ENCODE peak calls at places on chromosome 5, in four cellular contexts. Y, B, Q and C are unnamed samples.
A peak's percentile ranks its signal among the peaks of the same experiment; 100 is the strongest.

GRCh38 chr5:181188700-181189362 is 16.2 kb downstream of the TRIM7 start:
- DNase-seq in Y (peak; percentile 86), B (peak; percentile 57), Q (peak; percentile 77), C (no peak)

GRCh38 chr5:98709681-98710080 is 63.8 kb upstream of the RGMB start:
- DNase-seq in Y (no peak), B (no peak), Q (no peak), C (no peak)

GRCh38 chr5:67065237-67065636 is 131.4 kb downstream of the CD180 start:
- DNase-seq in Y (no peak), B (no peak), Q (no peak), C (no peak)

GRCh38 chr5:79255786-79256557 is 20.0 kb downstream of the JMY start:
- DNase-seq in Y (peak; percentile 48), B (peak; percentile 45), Q (peak; percentile 49), C (no peak)

GRCh38 chr5:86806206-86806605 is 188.5 kb downstream of the COX7C start:
- DNase-seq in Y (no peak), B (peak; percentile 32), Q (no peak), C (no peak)

GRCh38 chr5:75885321-75885720 is 168.1 kb upstream of the POC5 start:
- DNase-seq in Y (no peak), B (no peak), Q (no peak), C (no peak)

GRCh38 chr5:68139601-68140441 is 75.7 kb upstream of the PIK3R1 start:
- DNase-seq in Y (no peak), B (no peak), Q (no peak), C (no peak)

GRCh38 chr5:34043099-34043876 is at the start of gene C1QTNF3:
- DNase-seq in Y (peak; percentile 14), B (no peak), Q (no peak), C (no peak)

GRCh38 chr5:134370306-134370870 is 981 bp upstream of the UBE2B start:
- DNase-seq in Y (no peak), B (no peak), Q (no peak), C (no peak)

GRCh38 chr5:167801999-167802398 is 489.4 kb upstream of the WWC1 start:
- DNase-seq in Y (no peak), B (no peak), Q (no peak), C (no peak)
- H3K27ac ChIP-seq in Y (no peak overlapping the region), B (no peak overlapping the region), Q (no peak overlapping the region), C (no peak overlapping the region)

GRCh38 chr5:11609570-11610322 is 294.5 kb downstream of the CTNND2 start:
- DNase-seq in Y (no peak), B (no peak), Q (no peak), C (no peak)
- TF ChIP-seq CTCF in Y (no peak), B (no peak), Q (no peak), C (no peak)

DNA sequence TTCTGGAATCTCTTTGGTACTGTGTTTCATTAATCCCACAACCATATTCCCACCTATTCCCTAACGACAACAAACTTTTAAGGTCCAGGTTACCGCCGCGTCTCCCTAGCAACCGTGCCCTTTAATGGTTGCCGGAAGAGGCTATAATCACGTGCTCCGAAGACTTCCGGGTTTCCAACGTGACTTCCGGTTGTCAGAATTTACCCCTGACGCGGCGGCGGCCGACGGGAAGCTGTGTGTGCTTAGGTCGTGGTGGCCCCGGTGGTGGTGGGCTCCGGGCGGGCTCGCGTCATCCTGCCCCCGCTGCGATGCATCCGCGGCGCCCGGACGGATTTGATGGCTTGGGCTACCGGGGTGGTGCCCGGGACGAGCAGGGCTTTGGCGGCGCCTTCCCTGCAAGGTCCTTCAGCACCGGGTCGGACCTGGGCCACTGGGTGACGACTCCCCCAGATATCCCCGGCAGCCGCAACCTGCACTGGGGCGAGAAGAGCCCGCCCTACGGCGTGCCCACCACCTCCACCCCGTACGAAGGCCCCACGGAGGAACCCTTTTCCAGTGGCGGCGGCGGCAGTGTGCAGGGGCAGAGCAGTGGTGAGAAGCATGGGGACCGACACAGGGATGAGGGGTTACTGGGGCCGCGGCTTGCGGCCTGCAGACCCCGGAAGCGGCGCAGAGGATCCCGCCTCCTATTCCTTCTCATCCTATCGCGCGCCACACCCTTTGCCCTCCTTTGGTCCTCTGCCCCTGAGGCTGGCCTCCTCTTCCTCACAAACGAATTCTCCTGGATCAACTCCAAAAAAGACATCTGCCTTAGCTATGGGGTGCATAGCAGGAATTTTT is at the start of gene SLC25A46:
- DNase-seq in Y (peak; percentile 90), B (peak; percentile 86), Q (peak; percentile 88), C (peak; percentile 57)
- TF ChIP-seq POLR2A in Y (peak; percentile 63), B (peak; percentile 86), Q (peak; percentile 54), C (no peak)

DNA sequence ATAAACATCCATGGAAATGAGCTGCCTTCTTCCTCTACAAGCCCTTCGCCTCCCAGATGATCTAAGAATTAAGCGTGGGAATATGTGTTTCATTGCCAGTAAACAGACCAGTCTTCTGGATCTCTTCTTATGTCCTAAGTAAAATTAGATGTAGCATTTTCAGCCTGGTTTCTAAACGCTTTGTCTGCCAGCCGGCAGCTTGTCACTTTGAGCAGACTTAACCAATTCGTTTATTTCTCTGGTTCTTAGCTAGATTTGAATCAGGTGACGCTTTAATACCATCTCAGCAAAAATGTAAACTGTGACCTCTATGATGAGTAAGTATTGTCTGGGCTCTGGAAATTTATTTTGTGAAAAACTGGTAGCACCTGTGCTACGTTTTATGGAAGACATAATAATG is 380.7 kb upstream of the NUDT12 start:
- DNase-seq in Y (no peak), B (no peak), Q (no peak), C (no peak)
- H3K27ac ChIP-seq in Y (no peak overlapping the region), B (no peak overlapping the region), Q (no peak overlapping the region), C (no peak overlapping the region)

DNA sequence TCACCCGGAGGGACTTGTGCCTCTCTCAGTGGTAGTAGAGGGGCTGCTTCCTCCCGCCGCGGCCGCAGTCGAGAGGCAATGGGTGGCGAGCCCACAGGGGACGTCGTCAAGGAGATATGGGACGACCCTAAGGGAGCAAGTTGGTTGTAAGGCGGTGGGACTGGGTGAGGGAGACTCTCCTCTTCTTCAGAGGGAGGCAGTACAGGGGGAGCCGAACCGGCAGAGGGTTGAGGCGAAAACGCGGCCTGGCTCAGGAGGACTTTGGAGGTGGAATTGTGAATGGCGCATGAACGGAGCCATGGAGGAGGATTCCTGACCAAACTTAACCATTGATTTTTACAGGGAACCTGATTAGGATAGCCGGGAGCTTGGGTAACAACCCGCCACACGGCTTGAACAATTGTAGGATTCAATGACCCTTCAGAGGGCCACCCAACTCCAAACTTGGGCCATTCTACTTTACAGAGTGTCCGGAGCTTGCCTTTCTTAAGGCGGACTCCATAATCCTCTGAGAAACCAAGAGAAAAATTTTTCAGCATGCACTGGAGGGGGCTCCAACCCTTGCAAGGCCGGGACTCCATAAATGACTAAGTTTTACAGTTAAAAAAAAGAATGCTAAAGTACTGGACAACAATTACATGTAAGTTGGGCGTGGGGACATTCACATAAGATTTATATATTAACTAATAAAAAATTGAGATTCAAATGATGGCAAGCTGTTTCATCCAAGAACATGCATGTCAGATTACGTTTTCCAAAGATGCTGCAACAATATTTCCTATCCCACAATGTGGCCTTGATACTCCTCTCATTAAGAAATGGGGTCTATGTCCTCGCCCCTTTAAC is 19.4 kb upstream of the RHOBTB3 start:
- DNase-seq in Y (no peak), B (no peak), Q (no peak), C (no peak)
- TF ChIP-seq CTCF in Y (no peak), B (no peak), Q (no peak), C (no peak)

GRCh38 chr5:80777347-80778287 is 122.8 kb upstream of the DHFR start:
- DNase-seq in Y (no peak), B (no peak), Q (no peak), C (no peak)
- TF ChIP-seq POLR2A in Y (no peak), B (no peak), Q (no peak), C (no peak)

DNA sequence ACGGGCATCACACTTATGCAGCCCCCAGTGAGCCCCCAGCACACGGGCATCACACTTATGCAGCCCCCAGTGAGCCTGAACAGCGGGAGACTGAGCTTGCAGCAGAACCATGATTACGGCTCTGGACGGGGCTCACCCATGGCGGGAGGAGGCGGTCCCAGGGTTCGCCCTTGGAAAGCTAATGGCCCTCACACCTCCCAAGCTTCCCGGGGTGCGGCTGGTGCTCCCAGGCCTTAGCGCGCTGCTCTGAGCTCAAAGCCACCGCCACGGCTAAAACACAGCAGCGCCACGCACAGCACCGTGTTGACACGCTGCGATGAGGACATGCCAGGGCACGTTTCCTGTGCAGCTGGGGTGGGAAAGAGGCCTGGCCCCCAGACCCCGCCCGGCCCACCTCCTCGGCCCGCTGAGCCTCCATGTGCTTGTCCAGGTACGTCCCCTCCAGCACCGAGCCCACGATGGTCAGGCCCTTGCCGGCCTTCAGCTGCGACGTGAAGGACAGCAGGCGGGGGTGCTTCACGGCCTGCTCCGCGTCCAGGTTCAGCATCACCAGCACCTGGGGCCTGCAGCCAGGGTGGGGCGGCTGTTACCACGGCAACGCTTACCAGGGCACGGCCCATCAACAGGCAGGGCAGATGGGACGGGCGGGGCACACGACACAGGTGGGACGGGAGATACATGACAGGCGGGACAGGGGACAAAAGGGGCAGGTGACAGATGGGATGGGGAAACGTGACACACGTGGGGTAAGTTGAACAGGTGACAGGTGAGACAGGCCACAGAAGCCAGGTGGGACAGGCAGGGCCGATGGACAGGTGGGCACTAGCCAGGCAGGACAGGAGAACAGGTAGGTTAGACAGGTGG is 38.4 kb downstream of the SLC12A7 start:
- DNase-seq in Y (no peak), B (no peak), Q (no peak), C (no peak)
- H3K27ac ChIP-seq in Y (no peak overlapping the region), B (no peak overlapping the region), Q (no peak overlapping the region), C (no peak overlapping the region)

GRCh38 chr5:36708996-36709395 is 102.6 kb downstream of the SLC1A3 start:
- DNase-seq in Y (no peak), B (no peak), Q (no peak), C (no peak)
- TF ChIP-seq CTCF in Y (no peak), B (no peak), Q (no peak), C (no peak)

DNA sequence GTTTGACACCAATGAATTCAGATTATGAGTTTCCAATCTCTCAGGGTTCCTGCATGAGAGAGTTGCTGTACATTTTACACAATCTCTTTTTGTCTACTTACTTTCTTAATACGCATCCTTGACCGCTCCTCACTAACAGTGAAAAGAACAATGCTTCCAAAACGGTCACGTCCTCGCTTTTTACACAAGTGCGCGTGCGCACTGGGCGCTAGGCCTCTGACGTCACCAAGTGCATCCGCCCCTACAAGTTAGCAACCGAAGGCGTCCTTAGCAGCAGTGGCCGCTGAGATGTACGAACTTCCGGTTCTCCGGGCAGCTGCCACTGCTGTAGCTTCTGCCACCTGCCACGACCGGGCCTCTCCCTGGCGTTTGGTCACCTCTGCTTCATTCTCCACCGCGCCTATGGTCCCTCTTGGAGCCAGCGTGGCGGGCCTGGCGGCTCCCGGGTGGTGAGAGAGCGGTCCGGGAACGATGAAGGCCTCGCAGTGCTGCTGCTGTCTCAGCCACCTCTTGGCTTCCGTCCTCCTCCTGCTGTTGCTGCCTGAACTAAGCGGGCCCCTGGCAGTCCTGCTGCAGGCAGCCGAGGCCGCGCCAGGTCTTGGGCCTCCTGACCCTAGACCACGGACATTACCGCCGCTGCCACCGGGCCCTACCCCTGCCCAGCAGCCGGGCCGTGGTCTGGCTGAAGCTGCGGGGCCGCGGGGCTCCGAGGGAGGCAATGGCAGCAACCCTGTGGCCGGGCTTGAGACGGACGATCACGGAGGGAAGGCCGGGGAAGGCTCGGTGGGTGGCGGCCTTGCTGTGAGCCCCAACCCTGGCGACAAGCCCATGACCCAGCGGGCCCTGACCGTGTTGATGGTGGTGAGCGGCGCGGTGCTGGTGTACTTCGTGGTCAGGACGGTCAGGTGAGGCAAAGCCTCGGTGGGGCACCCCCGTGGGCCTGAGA is at the start of gene FAM174A:
- DNase-seq in Y (peak; percentile 98), B (peak; percentile 93), Q (peak; percentile 98), C (peak; percentile 70)
- TF ChIP-seq POLR2A in Y (peak; percentile 95), B (peak; percentile 90), Q (peak; percentile 59), C (no peak)